ENCODE peak calls at places on chromosomes 12 and 14, in four cellular contexts. N, G, Q and A are unnamed samples.

GRCh38 chr12:53775478-53776145 is 23.8 kb upstream of the CISTR start:
- DNase-seq in N (no peak), G (no peak), Q (no peak), A (no peak)

GRCh38 chr12:50537538-50537919 is 32.7 kb downstream of the DIP2B start:
- DNase-seq in N (no peak), G (no peak), Q (no peak), A (no peak)

GRCh38 chr12:101697930-101698781 is 716 bp downstream of the CHPT1 start:
- DNase-seq in N (no peak), G (peak; percentile 1), Q (peak; percentile 35), A (peak; percentile 45)

GRCh38 chr12:51621155-51621922 is 30.3 kb downstream of the SCN8A start:
- DNase-seq in N (no peak), G (no peak), Q (no peak), A (no peak)

GRCh38 chr12:4152145-4152795 is 121.3 kb upstream of the CCND2 start:
- DNase-seq in N (no peak), G (no peak), Q (no peak), A (no peak)

GRCh38 chr12:52906049-52906645 is 1.3 kb upstream of the KRT8 start:
- DNase-seq in N (no peak), G (no peak), Q (no peak), A (no peak)

GRCh38 chr12:19669793-19670192 is 230.5 kb downstream of the AEBP2 start:
- DNase-seq in N (no peak), G (no peak), Q (no peak), A (no peak)

GRCh38 chr12:64169999-64170398 is 52.1 kb downstream of the KICS2 start:
- DNase-seq in N (no peak), G (no peak), Q (no peak), A (no peak)

GRCh38 chr12:93784339-93785086 is 107.3 kb downstream of the CRADD start:
- DNase-seq in N (peak; percentile 40), G (no peak), Q (peak; percentile 84), A (no peak)

GRCh38 chr14:21626491-21627230 is 8.1 kb downstream of the OR10G2 start:
- DNase-seq in N (no peak), G (no peak), Q (no peak), A (no peak)

GRCh38 chr12:88308825-88309224 is 166.7 kb downstream of the TMTC3 start:
- DNase-seq in N (no peak), G (no peak), Q (no peak), A (no peak)

GRCh38 chr14:69755784-69756183 is 11.2 kb upstream of the SRSF5 start:
- DNase-seq in N (no peak), G (no peak), Q (no peak), A (no peak)

GRCh38 chr14:51507556-51508511 is 143.9 kb upstream of the FRMD6 start:
- DNase-seq in N (no peak), G (no peak), Q (peak; percentile 50), A (no peak)

GRCh38 chr12:101713059-101713682 is 15.7 kb downstream of the CHPT1 start:
- DNase-seq in N (no peak), G (no peak), Q (no peak), A (no peak)

GRCh38 chr12:110971189-110971920 is 51.0 kb upstream of the MYL2 start:
- DNase-seq in N (no peak), G (no peak), Q (no peak), A (no peak)

GRCh38 chr12:2027379-2027778 is 23.1 kb upstream of the DCP1B start:
- DNase-seq in N (no peak), G (no peak), Q (peak; percentile 90), A (no peak)

GRCh38 chr14:69066396-69067171 is 86.3 kb downstream of the DCAF5 start:
- DNase-seq in N (no peak), G (no peak), Q (no peak), A (no peak)

GRCh38 chr14:34058510-34058909 is 107.6 kb upstream of the EGLN3 start:
- DNase-seq in N (no peak), G (no peak), Q (no peak), A (no peak)

GRCh38 chr12:65501093-65501621 is 222.7 kb downstream of the MSRB3 start:
- DNase-seq in N (no peak), G (no peak), Q (no peak), A (no peak)

GRCh38 chr12:63997198-63997597 is 152.7 kb downstream of the SRGAP1 start:
- DNase-seq in N (no peak), G (no peak), Q (no peak), A (no peak)

GRCh38 chr12:110312581-110313360 is 31.7 kb downstream of the ATP2A2 start:
- DNase-seq in N (peak; percentile 12), G (no peak), Q (no peak), A (no peak)

GRCh38 chr12:94732367-94732990 is 82.1 kb upstream of the TMCC3 start:
- DNase-seq in N (no peak), G (no peak), Q (peak; percentile 50), A (no peak)

GRCh38 chr14:54877015-54877702 is 25.5 kb downstream of the GCH1 start:
- DNase-seq in N (no peak), G (no peak), Q (no peak), A (no peak)

GRCh38 chr12:34343766-34344165 is 321.5 kb downstream of the ALG10 start:
- DNase-seq in N (no peak), G (no peak), Q (no peak), A (no peak)

GRCh38 chr14:72904840-72905561 is 11.1 kb upstream of the DPF3 start:
- DNase-seq in N (peak; percentile 65), G (no peak), Q (peak; percentile 71), A (peak; percentile 55)

GRCh38 chr14:93317836-93318807 is 14.7 kb downstream of the BTBD7 start:
- DNase-seq in N (no peak), G (no peak), Q (peak; percentile 11), A (no peak)

GRCh38 chr12:112908548-112908947 is 1.8 kb downstream of the OAS1 start:
- DNase-seq in N (peak; percentile 7), G (no peak), Q (no peak), A (no peak)

GRCh38 chr12:79020106-79020505 is 155.5 kb downstream of the SYT1 start:
- DNase-seq in N (no peak), G (no peak), Q (peak; percentile 10), A (no peak)

GRCh38 chr14:63910593-63911363 is 58.0 kb downstream of the SYNE2 start:
- DNase-seq in N (no peak), G (no peak), Q (no peak), A (no peak)

GRCh38 chr12:49797452-49797782 is 30.8 kb downstream of the NCKAP5L start:
- DNase-seq in N (no peak), G (no peak), Q (no peak), A (no peak)

GRCh38 chr12:5432011-5432400 is at the start of gene NTF3:
- DNase-seq in N (no peak), G (no peak), Q (peak; percentile 84), A (peak; percentile 88)

GRCh38 chr12:61870658-61871559 is 389.3 kb upstream of the USP15 start:
- DNase-seq in N (no peak), G (no peak), Q (no peak), A (peak; percentile 7)